ENCODE peak calls at places on chromosomes 16 and 17, in eight cellular contexts. Y is AG10803, E is progenitor cell of endocrine pancreas, I is HCT116, B is H9, P is esophagus squamous epithelium, F is fibroblast of pulmonary artery, K is transverse colon. H is an unnamed sample.

GRCh38 chr16:30065943-30066881 is 652 bp downstream of the ALDOA start:
- DNase-seq in Y (peak; percentile 65), E (no peak), I (no peak), B (no peak), P (no peak), F (peak; percentile 72), K (peak; percentile 21), H (no peak)

GRCh38 chr16:80303691-80304090 is 237.1 kb upstream of the DYNLRB2 start:
- DNase-seq in Y (no peak), E (no peak), I (no peak), B (no peak), P (no peak), F (no peak), K (no peak), H (no peak)

GRCh38 chr16:84808812-84809211 is 11.0 kb upstream of the CRISPLD2 start:
- DNase-seq in Y (no peak), E (no peak), I (no peak), B (no peak), P (no peak), F (no peak), K (no peak), H (no peak)

GRCh38 chr17:16351831-16352230 is 1.4 kb downstream of the CENPV start:
- DNase-seq in Y (peak; percentile 44), E (no peak), I (no peak), B (no peak), P (no peak), F (peak; percentile 53), K (no peak), H (no peak)

GRCh38 chr16:51337662-51338061 is 186.6 kb upstream of the SALL1 start:
- DNase-seq in Y (no peak), E (no peak), I (no peak), B (peak; percentile 57), P (no peak), F (no peak), K (no peak), H (no peak)

GRCh38 chr17:43905985-43906852 is 1.1 kb downstream of the MPP2 start:
- DNase-seq in Y (peak; percentile 52), E (peak; percentile 31), I (no peak), B (peak; percentile 94), P (no peak), F (peak; percentile 49), K (peak; percentile 62), H (peak; percentile 92)

GRCh38 chr16:30956601-30957455 is 726 bp upstream of the SETD1A start:
- DNase-seq in Y (peak; percentile 78), E (peak; percentile 77), I (peak; percentile 72), B (peak; percentile 83), P (no peak), F (peak; percentile 89), K (peak; percentile 87), H (peak; percentile 91)

GRCh38 chr17:29299031-29299430 is 5.1 kb upstream of the NUFIP2 start:
- DNase-seq in Y (no peak), E (no peak), I (no peak), B (no peak), P (no peak), F (no peak), K (no peak), H (no peak)

GRCh38 chr17:80274317-80274716 is 13.7 kb downstream of the RNF213 start:
- DNase-seq in Y (no peak), E (no peak), I (no peak), B (no peak), P (no peak), F (no peak), K (no peak), H (no peak)

GRCh38 chr17:79951361-79952264 is 84.1 kb downstream of the TBC1D16 start:
- DNase-seq in Y (peak; percentile 82), E (no peak), I (no peak), B (peak; percentile 54), P (no peak), F (peak; percentile 90), K (no peak), H (peak; percentile 58)

GRCh38 chr17:40415390-40415789 is 2.3 kb downstream of the TOP2A start:
- DNase-seq in Y (peak; percentile 58), E (no peak), I (no peak), B (no peak), P (no peak), F (peak; percentile 70), K (no peak), H (no peak)

GRCh38 chr16:6165330-6165984 is 1067.9 kb upstream of the EEF2KMT start:
- DNase-seq in Y (no peak), E (no peak), I (no peak), B (no peak), P (no peak), F (no peak), K (no peak), H (no peak)

GRCh38 chr17:79810138-79811027 is 13.5 kb upstream of the CBX8 start:
- DNase-seq in Y (peak; percentile 42), E (peak; percentile 78), I (peak; percentile 70), B (peak; percentile 94), P (no peak), F (peak; percentile 76), K (peak; percentile 85), H (peak; percentile 84)

GRCh38 chr16:83937267-83937666 is 15.8 kb upstream of the OSGIN1 start:
- DNase-seq in Y (no peak), E (no peak), I (no peak), B (no peak), P (no peak), F (no peak), K (no peak), H (no peak)

GRCh38 chr17:3574231-3574630 is 16.6 kb upstream of the TRPV3 start:
- DNase-seq in Y (no peak), E (no peak), I (no peak), B (no peak), P (no peak), F (no peak), K (no peak), H (no peak)

GRCh38 chr16:79042886-79043285 is 557.7 kb downstream of the MAF start:
- DNase-seq in Y (no peak), E (no peak), I (no peak), B (no peak), P (no peak), F (no peak), K (no peak), H (no peak)

GRCh38 chr16:79380990-79381389 is 219.5 kb downstream of the MAF start:
- DNase-seq in Y (no peak), E (no peak), I (no peak), B (no peak), P (no peak), F (no peak), K (no peak), H (no peak)

GRCh38 chr17:19978803-19979202 is 1.2 kb upstream of the AKAP10 start:
- DNase-seq in Y (no peak), E (no peak), I (no peak), B (peak; percentile 68), P (no peak), F (no peak), K (no peak), H (no peak)

GRCh38 chr16:12259258-12259657 is 282.7 kb downstream of the SNX29 start:
- DNase-seq in Y (no peak), E (no peak), I (no peak), B (no peak), P (no peak), F (no peak), K (no peak), H (no peak)

GRCh38 chr16:12262454-12263180 is 286.1 kb downstream of the SNX29 start:
- DNase-seq in Y (peak; percentile 32), E (no peak), I (no peak), B (no peak), P (no peak), F (no peak), K (peak; percentile 61), H (no peak)

GRCh38 chr16:12258806-12259205 is 282.3 kb downstream of the SNX29 start:
- DNase-seq in Y (no peak), E (no peak), I (no peak), B (no peak), P (no peak), F (no peak), K (no peak), H (no peak)

GRCh38 chr16:12260119-12260646 is 283.6 kb downstream of the SNX29 start:
- DNase-seq in Y (no peak), E (no peak), I (no peak), B (no peak), P (no peak), F (no peak), K (no peak), H (no peak)

GRCh38 chr16:12260647-12261262 is 284.2 kb downstream of the SNX29 start:
- DNase-seq in Y (no peak), E (no peak), I (peak; percentile 36), B (peak; percentile 85), P (no peak), F (peak; percentile 31), K (no peak), H (peak; percentile 42)
- TF ChIP-seq CTCF in Y (no peak), E (no peak), I (peak; percentile 43), B (peak; percentile 50), P (no peak), F (peak; percentile 6), K (no peak), H (no peak)

GRCh38 chr17:54754560-54754959 is 146.1 kb upstream of the TOM1L1 start:
- DNase-seq in Y (no peak), E (no peak), I (peak; percentile 6), B (peak; percentile 80), P (no peak), F (no peak), K (no peak), H (peak; percentile 19)
- TF ChIP-seq CTCF in Y (no peak), E (peak; percentile 28), I (peak; percentile 77), B (peak; percentile 67), P (no peak), F (no peak), K (no peak), H (peak; percentile 38)

GRCh38 chr17:13140750-13141149 is 122.9 kb upstream of the ELAC2 start:
- DNase-seq in Y (peak; percentile 27), E (no peak), I (no peak), B (peak; percentile 81), P (no peak), F (peak; percentile 1), K (no peak), H (no peak)
- TF ChIP-seq CTCF in Y (peak; percentile 31), E (no peak), I (no peak), B (peak; percentile 61), P (no peak), F (no peak), K (no peak), H (no peak)

DNA sequence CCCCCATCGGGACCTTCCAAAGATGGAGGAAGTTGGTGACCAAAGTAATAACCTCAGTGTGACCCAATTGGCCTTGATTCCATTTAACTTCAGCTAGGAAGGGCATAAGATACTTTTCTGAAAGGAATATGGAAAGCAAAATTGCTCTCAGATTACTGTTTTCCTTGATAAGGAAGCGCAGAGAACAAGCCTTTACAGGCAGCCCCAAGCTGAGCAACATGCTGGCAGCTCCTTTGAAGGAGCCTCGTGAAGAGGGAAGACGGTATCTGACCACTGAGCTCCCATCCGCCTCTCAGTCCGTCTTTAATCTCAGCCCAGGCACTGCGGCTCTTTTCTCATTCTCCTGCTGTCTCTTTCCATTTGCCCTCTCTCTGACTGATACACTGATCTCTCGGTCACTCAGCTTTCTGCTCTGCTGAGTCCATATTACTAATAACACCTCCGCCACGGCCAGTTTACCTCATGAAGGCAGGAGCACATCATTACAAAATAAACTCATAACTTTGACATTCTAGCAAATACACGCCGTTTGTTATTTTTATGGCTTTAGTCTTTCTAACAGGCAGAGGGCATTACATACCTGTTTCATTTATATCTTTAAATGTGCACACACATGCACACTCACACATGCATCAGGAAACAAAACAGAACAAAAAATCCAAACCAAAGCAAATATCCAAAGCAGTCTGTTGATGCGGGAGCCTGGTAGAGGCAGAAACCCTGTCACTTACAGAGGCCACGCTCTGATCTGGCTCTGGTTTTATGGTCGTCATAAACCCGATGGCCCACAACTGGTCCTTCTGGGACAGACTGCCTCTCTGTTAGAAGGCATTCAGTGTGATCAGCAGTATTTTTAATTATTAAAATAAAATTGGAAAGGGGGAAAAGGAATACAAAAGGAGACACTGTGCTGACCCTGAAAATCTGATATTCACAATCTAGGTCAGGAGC is 183.2 kb downstream of the AATF start:
- DNase-seq in Y (no peak), E (no peak), I (no peak), B (no peak), P (no peak), F (no peak), K (peak; percentile 22), H (no peak)
- TF ChIP-seq CTCF in Y (no peak), E (no peak), I (no peak), B (no peak), P (no peak), F (no peak), K (no peak), H (no peak)